ENCODE peak calls at places on chromosome 21, in nine cellular contexts. B is MCF 10A; Q is progenitor cell of endocrine pancreas; V is cardiac muscle cell; Y is fibroblast of villous mesenchyme; K is CD4-positive, alpha-beta T cell; T is mammary epithelial cell; X is AG09309; M is GM20000. O is an unnamed sample.

GRCh38 chr21:16588433-16588860 is 858.7 kb downstream of the USP25 start:
- DNase-seq in B (peak; percentile 79), Q (peak; percentile 20), V (peak; percentile 82), Y (peak; percentile 69), K (no peak), T (peak; percentile 85), X (peak; percentile 45), M (no peak), O (peak; percentile 70)

GRCh38 chr21:41879190-41879998 is at the start of gene PRDM15:
- DNase-seq in B (peak; percentile 69), Q (peak; percentile 77), V (peak; percentile 90), Y (peak; percentile 81), K (peak; percentile 76), T (peak; percentile 62), X (peak; percentile 48), M (peak; percentile 95), O (peak; percentile 91)

GRCh38 chr21:41783476-41784150 is 16.8 kb upstream of the RIPK4 start:
- DNase-seq in B (peak; percentile 93), Q (no peak), V (no peak), Y (peak; percentile 70), K (no peak), T (peak; percentile 98), X (peak; percentile 47), M (no peak), O (peak; percentile 38)

GRCh38 chr21:38916214-38916964 is 110.7 kb downstream of the ETS2 start:
- DNase-seq in B (no peak), Q (no peak), V (no peak), Y (no peak), K (no peak), T (no peak), X (no peak), M (no peak), O (no peak)

GRCh38 chr21:42398414-42399030 is 2.7 kb upstream of the TMPRSS3 start:
- DNase-seq in B (no peak), Q (no peak), V (no peak), Y (no peak), K (no peak), T (no peak), X (no peak), M (no peak), O (no peak)

GRCh38 chr21:19244502-19245187 is 841.1 kb upstream of the TMPRSS15 start:
- DNase-seq in B (no peak), Q (no peak), V (no peak), Y (no peak), K (no peak), T (no peak), X (no peak), M (no peak), O (no peak)

GRCh38 chr21:43352568-43353281 is 74.2 kb downstream of the SIK1 start:
- DNase-seq in B (peak; percentile 22), Q (no peak), V (no peak), Y (no peak), K (no peak), T (no peak), X (no peak), M (peak; percentile 95), O (peak; percentile 24)

GRCh38 chr21:16455526-16455925 is 725.7 kb downstream of the USP25 start:
- DNase-seq in B (no peak), Q (no peak), V (no peak), Y (no peak), K (no peak), T (no peak), X (no peak), M (no peak), O (no peak)

GRCh38 chr21:41933259-41934079 is 20.3 kb downstream of the C2CD2 start:
- DNase-seq in B (peak; percentile 74), Q (no peak), V (peak; percentile 75), Y (peak; percentile 74), K (no peak), T (peak; percentile 54), X (no peak), M (no peak), O (peak; percentile 68)

GRCh38 chr21:17789085-17789484 is 30.1 kb downstream of the C21orf91 start:
- DNase-seq in B (no peak), Q (no peak), V (no peak), Y (no peak), K (no peak), T (no peak), X (no peak), M (no peak), O (no peak)

GRCh38 chr21:25913488-25913887 is 178.7 kb downstream of the GABPA start:
- DNase-seq in B (no peak), Q (no peak), V (peak; percentile 38), Y (no peak), K (no peak), T (no peak), X (no peak), M (no peak), O (no peak)

GRCh38 chr21:22120616-22121266 is 1122.5 kb downstream of the NCAM2 start:
- DNase-seq in B (peak; percentile 7), Q (no peak), V (peak; percentile 24), Y (no peak), K (no peak), T (no peak), X (no peak), M (no peak), O (no peak)

GRCh38 chr21:42840411-42841155 is 38.8 kb downstream of the WDR4 start:
- DNase-seq in B (no peak), Q (no peak), V (no peak), Y (no peak), K (no peak), T (no peak), X (no peak), M (no peak), O (no peak)

GRCh38 chr21:23016617-23017016 is 2018.4 kb downstream of the NCAM2 start:
- DNase-seq in B (peak; percentile 33), Q (no peak), V (no peak), Y (no peak), K (no peak), T (no peak), X (no peak), M (no peak), O (no peak)

GRCh38 chr21:17119466-17120297 is 393.2 kb upstream of the CXADR start:
- DNase-seq in B (no peak), Q (no peak), V (no peak), Y (no peak), K (no peak), T (no peak), X (no peak), M (no peak), O (no peak)

GRCh38 chr21:40335689-40336088 is 468.5 kb downstream of the PCP4 start:
- DNase-seq in B (no peak), Q (no peak), V (no peak), Y (no peak), K (no peak), T (no peak), X (no peak), M (no peak), O (no peak)

GRCh38 chr21:23963454-23963853 is 1643.8 kb downstream of the MRPL39 start:
- DNase-seq in B (peak; percentile 63), Q (no peak), V (no peak), Y (no peak), K (no peak), T (no peak), X (no peak), M (no peak), O (no peak)

GRCh38 chr21:38852278-38852677 is 46.5 kb downstream of the ETS2 start:
- DNase-seq in B (peak; percentile 77), Q (no peak), V (no peak), Y (no peak), K (no peak), T (peak; percentile 64), X (no peak), M (no peak), O (no peak)

GRCh38 chr21:34794686-34795085 is 125.9 kb downstream of the CLIC6 start:
- DNase-seq in B (no peak), Q (no peak), V (no peak), Y (no peak), K (no peak), T (no peak), X (no peak), M (no peak), O (no peak)
- TF ChIP-seq CTCF in B (no peak), Q (no peak), V (no peak), Y (no peak), K (no peak), T (no peak), X (no peak), M (no peak), O (no peak)

GRCh38 chr21:20882462-20883415 is 115.5 kb upstream of the NCAM2 start:
- DNase-seq in B (peak; percentile 67), Q (peak; percentile 19), V (peak; percentile 34), Y (peak; percentile 5), K (no peak), T (no peak), X (no peak), M (no peak), O (no peak)
- TF ChIP-seq CTCF in B (peak; percentile 67), Q (peak; percentile 86), V (peak; percentile 47), Y (peak; percentile 33), K (no peak), T (peak; percentile 10), X (peak; percentile 4), M (no peak), O (no peak)

GRCh38 chr21:44697811-44698734 is 1.1 kb downstream of the KRTAP10-12 start:
- DNase-seq in B (no peak), Q (no peak), V (no peak), Y (no peak), K (no peak), T (no peak), X (no peak), M (peak; percentile 21), O (no peak)

GRCh38 chr21:44695176-44695575 is 1.8 kb upstream of the KRTAP10-12 start:
- DNase-seq in B (no peak), Q (no peak), V (no peak), Y (no peak), K (no peak), T (no peak), X (no peak), M (no peak), O (no peak)

GRCh38 chr21:44695641-44696040 is 1.3 kb upstream of the KRTAP10-12 start:
- DNase-seq in B (no peak), Q (no peak), V (no peak), Y (no peak), K (no peak), T (no peak), X (no peak), M (no peak), O (no peak)

GRCh38 chr21:44694776-44695175 is 2.2 kb upstream of the KRTAP10-12 start:
- DNase-seq in B (no peak), Q (no peak), V (no peak), Y (no peak), K (no peak), T (no peak), X (no peak), M (no peak), O (no peak)

DNA sequence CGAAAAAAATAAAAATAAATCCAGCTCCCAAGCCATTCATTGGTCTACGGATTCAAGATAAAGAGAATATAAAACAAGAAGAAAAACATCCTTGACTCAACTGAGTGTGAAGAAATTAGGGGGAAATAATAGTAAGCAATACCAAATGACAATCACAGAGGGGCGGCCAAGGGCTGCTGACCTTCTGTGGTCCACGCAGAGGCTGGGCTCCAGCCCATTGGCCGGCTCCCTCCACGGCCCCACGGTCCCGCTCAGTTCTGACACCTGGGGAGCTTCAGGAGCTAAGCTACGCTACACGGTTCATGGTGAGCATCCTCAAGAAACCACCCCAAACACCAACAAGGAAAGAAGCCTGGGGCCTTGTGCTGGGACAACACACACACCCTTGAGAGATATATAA is 400 bp upstream of the KRTAP10-12 start:
- DNase-seq in B (no peak), Q (no peak), V (no peak), Y (no peak), K (no peak), T (no peak), X (no peak), M (peak; percentile 15), O (no peak)
- TF ChIP-seq CTCF in B (no peak), Q (no peak), V (no peak), Y (no peak), K (no peak), T (no peak), X (no peak), M (no peak), O (no peak)

GRCh38 chr21:28018741-28019669 is 973.7 kb downstream of the LTN1 start:
- DNase-seq in B (peak; percentile 11), Q (no peak), V (peak; percentile 12), Y (peak; percentile 63), K (no peak), T (no peak), X (no peak), M (peak; percentile 2), O (no peak)
- TF ChIP-seq CTCF in B (no peak), Q (peak; percentile 16), V (peak; percentile 6), Y (peak; percentile 35), K (no peak), T (no peak), X (no peak), M (no peak), O (no peak)